ENCODE peak calls at places on chromosomes 1 and 21, in eight cellular contexts. M is hepatocyte; H is AG04450; X is cardiac muscle cell; U is CD8-positive, alpha-beta T cell; Y is skeletal muscle cell; T is kidney; J is bronchial epithelial cell. F is an unnamed sample.

GRCh38 chr21:32764186-32764585 is 7.4 kb downstream of the PAXBP1 start:
- DNase-seq in M (no peak), H (no peak), X (no peak), U (no peak), Y (no peak), T (no peak), J (no peak), F (no peak)

GRCh38 chr21:34693192-34693810 is 24.5 kb downstream of the CLIC6 start:
- DNase-seq in M (peak; percentile 74), H (peak; percentile 39), X (peak; percentile 69), U (peak; percentile 43), Y (peak; percentile 14), T (no peak), J (peak; percentile 62), F (no peak)

GRCh38 chr1:67575861-67576260 is 109.1 kb upstream of the GADD45A start:
- DNase-seq in M (no peak), H (peak; percentile 75), X (no peak), U (no peak), Y (peak; percentile 57), T (no peak), J (peak; percentile 100), F (no peak)

GRCh38 chr1:226082959-226083302 is 20.4 kb downstream of the H3-3A start:
- DNase-seq in M (peak; percentile 70), H (no peak), X (peak; percentile 62), U (no peak), Y (no peak), T (peak; percentile 91), J (no peak), F (no peak)

GRCh38 chr1:231162300-231162969 is 577 bp downstream of the TRIM67 start:
- DNase-seq in M (peak; percentile 74), H (no peak), X (peak; percentile 77), U (peak; percentile 13), Y (no peak), T (peak; percentile 77), J (no peak), F (no peak)

GRCh38 chr1:100912019-100912418 is 16.1 kb downstream of the SLC30A7 start:
- DNase-seq in M (no peak), H (no peak), X (no peak), U (no peak), Y (no peak), T (no peak), J (no peak), F (no peak)

GRCh38 chr1:227745568-227745967 is 10.3 kb downstream of the SNAP47 start:
- DNase-seq in M (no peak), H (no peak), X (no peak), U (no peak), Y (no peak), T (peak; percentile 68), J (no peak), F (no peak)

GRCh38 chr1:163410073-163410522 is 88.3 kb downstream of the NUF2 start:
- DNase-seq in M (peak; percentile 82), H (peak; percentile 2), X (peak; percentile 85), U (peak; percentile 27), Y (peak; percentile 11), T (no peak), J (peak; percentile 53), F (peak; percentile 15)

GRCh38 chr1:151612506-151613274 is 840 bp downstream of the SNX27 start:
- DNase-seq in M (peak; percentile 44), H (no peak), X (peak; percentile 35), U (peak; percentile 19), Y (no peak), T (peak; percentile 83), J (no peak), F (no peak)

GRCh38 chr1:37410815-37411214 is 63.6 kb upstream of the ZC3H12A start:
- DNase-seq in M (peak; percentile 63), H (no peak), X (peak; percentile 80), U (no peak), Y (peak; percentile 7), T (no peak), J (peak; percentile 7), F (no peak)

GRCh38 chr1:101244842-101245574 is 8.2 kb downstream of the S1PR1 start:
- DNase-seq in M (no peak), H (no peak), X (no peak), U (no peak), Y (no peak), T (no peak), J (no peak), F (no peak)

GRCh38 chr1:45410850-45411509 is 70.7 kb upstream of the MUTYH start:
- DNase-seq in M (no peak), H (no peak), X (no peak), U (no peak), Y (no peak), T (no peak), J (peak; percentile 58), F (no peak)

GRCh38 chr1:48182441-48182840 is 40.1 kb upstream of the SLC5A9 start:
- DNase-seq in M (no peak), H (no peak), X (no peak), U (no peak), Y (no peak), T (no peak), J (peak; percentile 17), F (peak; percentile 50)

GRCh38 chr1:3363756-3364155 is 90.7 kb upstream of the ARHGEF16 start:
- DNase-seq in M (no peak), H (no peak), X (no peak), U (no peak), Y (no peak), T (no peak), J (no peak), F (no peak)
- H3K4me3 ChIP-seq in M (no peak overlapping the region), H (no peak overlapping the region), X (no peak overlapping the region), U (no peak overlapping the region), Y (no peak overlapping the region), T (no peak overlapping the region), J (no peak overlapping the region), F (no peak overlapping the region)

DNA sequence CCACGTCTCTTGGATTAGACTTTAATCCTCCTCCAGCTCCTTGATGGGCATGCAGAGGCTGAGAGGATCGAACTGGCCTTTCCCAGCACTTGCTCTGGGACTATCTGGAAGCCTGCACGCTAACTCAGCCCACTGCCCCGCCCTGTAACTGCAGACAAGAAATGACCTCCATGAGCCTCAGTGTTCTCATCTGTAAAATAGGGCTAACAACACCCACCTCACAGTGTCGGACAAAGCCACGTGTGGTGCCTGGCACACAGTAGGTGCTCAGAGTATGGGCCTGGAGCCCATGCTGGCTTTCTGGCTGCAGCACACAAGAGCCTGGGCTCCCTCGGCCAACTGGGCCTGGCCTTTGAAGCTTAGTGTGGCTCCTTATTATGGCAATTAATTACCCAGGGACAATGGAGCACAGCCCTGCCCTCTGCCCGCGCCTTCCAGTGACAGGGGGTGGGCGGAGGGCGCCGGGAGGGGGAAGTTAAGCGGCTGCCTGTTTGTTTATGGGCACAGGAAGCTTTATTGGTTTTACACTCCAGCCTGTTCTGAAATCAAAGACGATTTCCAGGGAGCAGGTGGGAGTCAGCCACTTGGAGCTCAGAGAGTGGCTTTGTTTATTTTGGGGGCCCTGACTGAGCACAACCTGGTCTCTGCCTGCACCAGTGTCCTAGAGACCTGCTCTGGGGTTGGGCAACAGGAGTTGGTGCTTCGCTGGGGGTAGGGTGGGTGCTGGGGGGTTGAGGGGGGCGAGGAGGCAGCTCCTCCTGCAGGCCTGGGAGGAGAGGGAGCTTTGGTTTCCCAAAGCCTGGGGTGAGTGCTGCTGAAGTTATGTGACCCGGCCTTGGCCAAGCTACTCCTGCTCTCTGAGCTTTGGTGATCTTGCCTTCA is 31.0 kb downstream of the PAX7 start:
- DNase-seq in M (no peak), H (no peak), X (no peak), U (no peak), Y (no peak), T (no peak), J (no peak), F (no peak)
- H3K4me3 ChIP-seq in M (no peak overlapping the region), H (no peak overlapping the region), X (no peak overlapping the region), U (no peak overlapping the region), Y (no peak overlapping the region), T (no peak overlapping the region), J (no peak overlapping the region), F (no peak overlapping the region)

GRCh38 chr1:64550505-64550904 is 80.6 kb downstream of the CACHD1 start:
- DNase-seq in M (no peak), H (no peak), X (no peak), U (no peak), Y (no peak), T (no peak), J (peak; percentile 51), F (no peak)
- H3K4me3 ChIP-seq in M (no peak overlapping the region), H (no peak overlapping the region), X (no peak overlapping the region), U (no peak overlapping the region), Y (no peak overlapping the region), T (no peak overlapping the region), J (no peak overlapping the region), F (no peak overlapping the region)

GRCh38 chr1:94864821-94865220 is 44.7 kb downstream of the SLC44A3 start:
- DNase-seq in M (peak; percentile 44), H (no peak), X (peak; percentile 36), U (no peak), Y (no peak), T (no peak), J (peak; percentile 11), F (no peak)

GRCh38 chr1:94865369-94865768 is 45.2 kb downstream of the SLC44A3 start:
- DNase-seq in M (no peak), H (no peak), X (no peak), U (no peak), Y (peak; percentile 65), T (no peak), J (peak; percentile 22), F (no peak)

GRCh38 chr1:94862718-94863117 is 42.6 kb downstream of the SLC44A3 start:
- DNase-seq in M (no peak), H (no peak), X (no peak), U (no peak), Y (no peak), T (no peak), J (peak; percentile 93), F (no peak)

GRCh38 chr1:94863297-94863911 is 43.2 kb downstream of the SLC44A3 start:
- DNase-seq in M (peak; percentile 48), H (no peak), X (no peak), U (no peak), Y (peak; percentile 49), T (no peak), J (peak; percentile 51), F (no peak)

DNA sequence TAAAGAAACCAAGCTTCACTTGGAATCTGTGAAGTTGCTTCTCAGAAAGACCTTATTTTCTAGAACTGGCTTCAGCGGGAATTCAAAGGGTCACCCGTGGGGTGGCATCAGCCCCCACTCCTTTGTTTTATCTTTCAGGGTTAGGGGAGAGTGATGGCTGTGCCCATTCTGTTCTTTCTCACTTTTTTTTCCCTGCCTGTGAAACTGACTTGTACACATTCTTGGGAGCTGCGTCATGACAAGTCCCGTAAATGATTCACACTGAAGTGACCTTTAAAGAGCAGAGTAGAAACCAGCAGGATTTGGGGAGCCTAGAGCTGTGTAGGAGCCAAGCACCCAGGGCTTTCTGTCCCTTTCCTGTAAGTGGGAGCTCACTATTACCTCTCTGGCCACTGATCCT is 43.8 kb downstream of the SLC44A3 start:
- DNase-seq in M (peak; percentile 82), H (peak; percentile 46), X (no peak), U (no peak), Y (peak; percentile 78), T (no peak), J (peak; percentile 89), F (no peak)
- H3K4me3 ChIP-seq in M (no peak overlapping the region), H (no peak overlapping the region), X (no peak overlapping the region), U (no peak overlapping the region), Y (no peak overlapping the region), T (peak overlapping the region; percentile 20), J (no peak overlapping the region), F (peak overlapping the region; percentile 44)

GRCh38 chr1:167158095-167158812 is 62.4 kb upstream of the POU2F1 start:
- DNase-seq in M (no peak), H (no peak), X (no peak), U (no peak), Y (no peak), T (no peak), J (no peak), F (no peak)
- H3K4me3 ChIP-seq in M (no peak overlapping the region), H (no peak overlapping the region), X (no peak overlapping the region), U (no peak overlapping the region), Y (no peak overlapping the region), T (no peak overlapping the region), J (no peak overlapping the region), F (no peak overlapping the region)